ENCODE peak calls at places on chromosome 6, in seven cellular contexts. One of them, this sample, is unnamed.

GRCh38 chr6:54621285-54621684 is 225.3 kb upstream of the FAM83B start:
- DNase-seq in transverse colon: no peak
- DNase-seq in Peyer's patch: no peak
- DNase-seq in uterus: no peak
- DNase-seq in esophagus muscularis mucosa: no peak
- DNase-seq in suprapubic skin: no peak
- DNase-seq in endothelial cell of umbilical vein: no peak
- DNase-seq in this sample: no peak

GRCh38 chr6:83430606-83431544 is at the start of gene ME1:
- DNase-seq in transverse colon: peak; percentile 84
- DNase-seq in Peyer's patch: peak; percentile 86
- DNase-seq in uterus: peak; percentile 55
- DNase-seq in esophagus muscularis mucosa: no peak
- DNase-seq in suprapubic skin: peak; percentile 81
- DNase-seq in endothelial cell of umbilical vein: peak; percentile 77
- DNase-seq in this sample: peak; percentile 90

GRCh38 chr6:154872605-154873004 is 122.5 kb upstream of the TIAM2 start:
- DNase-seq in transverse colon: no peak
- DNase-seq in Peyer's patch: no peak
- DNase-seq in uterus: no peak
- DNase-seq in esophagus muscularis mucosa: no peak
- DNase-seq in suprapubic skin: no peak
- DNase-seq in endothelial cell of umbilical vein: no peak
- DNase-seq in this sample: no peak

GRCh38 chr6:51846531-51846930 is 240.9 kb downstream of the PKHD1 start:
- DNase-seq in transverse colon: no peak
- DNase-seq in Peyer's patch: no peak
- DNase-seq in uterus: no peak
- DNase-seq in esophagus muscularis mucosa: no peak
- DNase-seq in suprapubic skin: no peak
- DNase-seq in endothelial cell of umbilical vein: no peak
- DNase-seq in this sample: no peak

GRCh38 chr6:17905611-17906592 is 81.5 kb downstream of the KIF13A start:
- DNase-seq in transverse colon: no peak
- DNase-seq in Peyer's patch: no peak
- DNase-seq in uterus: no peak
- DNase-seq in esophagus muscularis mucosa: no peak
- DNase-seq in suprapubic skin: no peak
- DNase-seq in endothelial cell of umbilical vein: no peak
- DNase-seq in this sample: no peak

GRCh38 chr6:24788031-24788665 is 10.6 kb downstream of the ARMH2 start:
- DNase-seq in transverse colon: no peak
- DNase-seq in Peyer's patch: no peak
- DNase-seq in uterus: no peak
- DNase-seq in esophagus muscularis mucosa: no peak
- DNase-seq in suprapubic skin: no peak
- DNase-seq in endothelial cell of umbilical vein: no peak
- DNase-seq in this sample: no peak

GRCh38 chr6:89828988-89829590 is 591 bp upstream of the CASP8AP2 start:
- DNase-seq in transverse colon: peak; percentile 22
- DNase-seq in Peyer's patch: peak; percentile 50
- DNase-seq in uterus: no peak
- DNase-seq in esophagus muscularis mucosa: no peak
- DNase-seq in suprapubic skin: no peak
- DNase-seq in endothelial cell of umbilical vein: no peak
- DNase-seq in this sample: no peak

GRCh38 chr6:133921249-133921859 is 31.7 kb upstream of the TBPL1 start:
- DNase-seq in transverse colon: peak; percentile 85
- DNase-seq in Peyer's patch: peak; percentile 93
- DNase-seq in uterus: peak; percentile 80
- DNase-seq in esophagus muscularis mucosa: no peak
- DNase-seq in suprapubic skin: peak; percentile 81
- DNase-seq in endothelial cell of umbilical vein: peak; percentile 66
- DNase-seq in this sample: peak; percentile 60

GRCh38 chr6:108665495-108666196 is 104.9 kb downstream of the FOXO3 start:
- DNase-seq in transverse colon: no peak
- DNase-seq in Peyer's patch: no peak
- DNase-seq in uterus: no peak
- DNase-seq in esophagus muscularis mucosa: no peak
- DNase-seq in suprapubic skin: no peak
- DNase-seq in endothelial cell of umbilical vein: no peak
- DNase-seq in this sample: no peak

GRCh38 chr6:5398530-5398929 is 137.2 kb downstream of the FARS2 start:
- DNase-seq in transverse colon: no peak
- DNase-seq in Peyer's patch: no peak
- DNase-seq in uterus: no peak
- DNase-seq in esophagus muscularis mucosa: no peak
- DNase-seq in suprapubic skin: no peak
- DNase-seq in endothelial cell of umbilical vein: peak; percentile 62
- DNase-seq in this sample: no peak

GRCh38 chr6:33950891-33951889 is 147.4 kb upstream of the MLN start:
- DNase-seq in transverse colon: no peak
- DNase-seq in Peyer's patch: no peak
- DNase-seq in uterus: no peak
- DNase-seq in esophagus muscularis mucosa: no peak
- DNase-seq in suprapubic skin: no peak
- DNase-seq in endothelial cell of umbilical vein: no peak
- DNase-seq in this sample: no peak

GRCh38 chr6:1601616-1602355 is 7.9 kb upstream of the FOXC1 start:
- DNase-seq in transverse colon: no peak
- DNase-seq in Peyer's patch: peak; percentile 40
- DNase-seq in uterus: no peak
- DNase-seq in esophagus muscularis mucosa: no peak
- DNase-seq in suprapubic skin: no peak
- DNase-seq in endothelial cell of umbilical vein: no peak
- DNase-seq in this sample: no peak

GRCh38 chr6:36266913-36267644 is 2.8 kb upstream of the PNPLA1 start:
- DNase-seq in transverse colon: no peak
- DNase-seq in Peyer's patch: no peak
- DNase-seq in uterus: no peak
- DNase-seq in esophagus muscularis mucosa: no peak
- DNase-seq in suprapubic skin: no peak
- DNase-seq in endothelial cell of umbilical vein: peak; percentile 49
- DNase-seq in this sample: no peak

DNA sequence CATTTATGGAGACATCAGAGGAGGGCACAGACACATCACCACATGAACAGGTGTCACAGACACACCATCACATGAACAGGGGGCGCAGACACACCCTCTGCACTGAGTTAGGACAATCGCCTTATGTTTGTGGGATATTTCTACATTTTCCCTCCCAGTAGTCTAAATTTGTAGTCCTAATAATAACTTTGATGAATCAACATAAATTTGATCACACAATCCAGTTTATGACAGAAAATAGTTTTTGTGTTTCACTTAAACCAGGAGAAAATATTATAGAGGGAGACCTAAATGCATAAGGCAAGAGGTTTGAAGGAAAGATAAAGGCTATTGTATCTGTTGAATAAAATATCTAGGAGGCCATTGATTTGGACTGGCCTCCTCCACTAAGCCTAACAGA is 195.7 kb downstream of the GPX5 start:
- DNase-seq in transverse colon: no peak
- DNase-seq in Peyer's patch: no peak
- DNase-seq in uterus: no peak
- DNase-seq in esophagus muscularis mucosa: no peak
- DNase-seq in suprapubic skin: no peak
- DNase-seq in endothelial cell of umbilical vein: no peak
- DNase-seq in this sample: no peak
- H3K27ac ChIP-seq in transverse colon: no peak overlapping the region
- H3K27ac ChIP-seq in Peyer's patch: no peak overlapping the region
- H3K27ac ChIP-seq in uterus: no peak overlapping the region
- H3K27ac ChIP-seq in esophagus muscularis mucosa: no peak overlapping the region
- H3K27ac ChIP-seq in suprapubic skin: no peak overlapping the region
- H3K27ac ChIP-seq in endothelial cell of umbilical vein: no peak overlapping the region
- H3K27ac ChIP-seq in this sample: no peak overlapping the region

DNA sequence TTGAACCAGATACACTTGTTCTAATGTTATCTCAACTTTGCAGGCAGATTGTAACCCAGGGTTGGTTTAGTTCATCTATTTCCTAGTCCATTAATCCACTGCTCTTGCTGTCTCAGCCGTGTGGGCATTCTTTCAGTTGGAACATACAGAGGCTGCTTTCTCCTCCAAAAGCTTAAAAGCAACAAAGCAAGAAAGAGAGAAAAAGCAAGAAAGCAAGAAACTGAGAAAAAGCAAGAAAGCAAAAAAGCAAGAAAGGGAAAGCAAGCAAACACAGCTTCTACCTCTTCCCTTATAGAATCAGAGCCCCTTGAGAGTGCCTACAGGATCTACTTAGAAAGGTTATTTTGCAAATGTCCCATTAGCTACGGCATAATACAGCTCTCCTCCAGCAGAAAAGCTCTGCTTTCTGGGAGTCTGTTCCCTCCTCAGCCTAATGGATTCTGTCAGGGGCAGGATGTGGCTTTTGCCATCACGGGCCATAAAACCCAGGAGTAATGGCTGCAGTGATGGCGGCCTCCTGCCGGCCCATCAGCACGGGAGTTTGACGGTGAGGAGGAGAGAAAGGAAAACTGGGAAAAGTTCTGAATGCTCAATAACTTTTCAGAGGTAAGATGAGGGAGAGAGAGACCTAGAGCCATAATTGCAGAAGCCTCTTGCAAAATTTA is 156.8 kb upstream of the JARID2 start:
- DNase-seq in transverse colon: no peak
- DNase-seq in Peyer's patch: no peak
- DNase-seq in uterus: no peak
- DNase-seq in esophagus muscularis mucosa: no peak
- DNase-seq in suprapubic skin: no peak
- DNase-seq in endothelial cell of umbilical vein: no peak
- DNase-seq in this sample: no peak
- TF ChIP-seq POLR2A in transverse colon: no peak
- TF ChIP-seq POLR2A in Peyer's patch: no peak
- TF ChIP-seq POLR2A in uterus: no peak
- TF ChIP-seq POLR2A in esophagus muscularis mucosa: no peak
- TF ChIP-seq POLR2A in suprapubic skin: no peak
- TF ChIP-seq POLR2A in endothelial cell of umbilical vein: no peak
- TF ChIP-seq POLR2A in this sample: no peak

GRCh38 chr6:43437700-43438099 is 10.4 kb downstream of the ABCC10 start:
- DNase-seq in transverse colon: no peak
- DNase-seq in Peyer's patch: no peak
- DNase-seq in uterus: no peak
- DNase-seq in esophagus muscularis mucosa: no peak
- DNase-seq in suprapubic skin: no peak
- DNase-seq in endothelial cell of umbilical vein: no peak
- DNase-seq in this sample: no peak

GRCh38 chr6:43434943-43435342 is 7.6 kb downstream of the ABCC10 start:
- DNase-seq in transverse colon: no peak
- DNase-seq in Peyer's patch: no peak
- DNase-seq in uterus: no peak
- DNase-seq in esophagus muscularis mucosa: no peak
- DNase-seq in suprapubic skin: no peak
- DNase-seq in endothelial cell of umbilical vein: no peak
- DNase-seq in this sample: no peak

GRCh38 chr6:43434441-43434840 is 7.1 kb downstream of the ABCC10 start:
- DNase-seq in transverse colon: no peak
- DNase-seq in Peyer's patch: no peak
- DNase-seq in uterus: no peak
- DNase-seq in esophagus muscularis mucosa: no peak
- DNase-seq in suprapubic skin: no peak
- DNase-seq in endothelial cell of umbilical vein: no peak
- DNase-seq in this sample: no peak

GRCh38 chr6:43436577-43437282 is 9.4 kb downstream of the ABCC10 start:
- DNase-seq in transverse colon: no peak
- DNase-seq in Peyer's patch: no peak
- DNase-seq in uterus: no peak
- DNase-seq in esophagus muscularis mucosa: no peak
- DNase-seq in suprapubic skin: no peak
- DNase-seq in endothelial cell of umbilical vein: peak; percentile 76
- DNase-seq in this sample: no peak

GRCh38 chr6:43435682-43436437 is 8.5 kb downstream of the ABCC10 start:
- DNase-seq in transverse colon: no peak
- DNase-seq in Peyer's patch: no peak
- DNase-seq in uterus: no peak
- DNase-seq in esophagus muscularis mucosa: no peak
- DNase-seq in suprapubic skin: no peak
- DNase-seq in endothelial cell of umbilical vein: no peak
- DNase-seq in this sample: no peak
- H3K27ac ChIP-seq in transverse colon: peak overlapping the region; percentile 69
- H3K27ac ChIP-seq in Peyer's patch: no peak overlapping the region
- H3K27ac ChIP-seq in uterus: peak overlapping the region; percentile 57
- H3K27ac ChIP-seq in esophagus muscularis mucosa: peak overlapping the region; percentile 53
- H3K27ac ChIP-seq in suprapubic skin: peak overlapping the region; percentile 76
- H3K27ac ChIP-seq in endothelial cell of umbilical vein: no peak overlapping the region
- H3K27ac ChIP-seq in this sample: no peak overlapping the region

GRCh38 chr6:26249709-26249958 is 115.4 kb upstream of the BTN3A2 start:
- DNase-seq in transverse colon: no peak
- DNase-seq in Peyer's patch: no peak
- DNase-seq in uterus: no peak
- DNase-seq in esophagus muscularis mucosa: no peak
- DNase-seq in suprapubic skin: no peak
- DNase-seq in endothelial cell of umbilical vein: peak; percentile 72
- DNase-seq in this sample: no peak

GRCh38 chr6:26246553-26246952 is 118.4 kb upstream of the BTN3A2 start:
- DNase-seq in transverse colon: no peak
- DNase-seq in Peyer's patch: no peak
- DNase-seq in uterus: no peak
- DNase-seq in esophagus muscularis mucosa: no peak
- DNase-seq in suprapubic skin: no peak
- DNase-seq in endothelial cell of umbilical vein: no peak
- DNase-seq in this sample: no peak

GRCh38 chr6:26250806-26251075 is 114.3 kb upstream of the BTN3A2 start:
- DNase-seq in transverse colon: peak; percentile 50
- DNase-seq in Peyer's patch: peak; percentile 64
- DNase-seq in uterus: no peak
- DNase-seq in esophagus muscularis mucosa: no peak
- DNase-seq in suprapubic skin: no peak
- DNase-seq in endothelial cell of umbilical vein: no peak
- DNase-seq in this sample: no peak

GRCh38 chr6:26251354-26252081 is 113.5 kb upstream of the BTN3A2 start:
- DNase-seq in transverse colon: peak; percentile 82
- DNase-seq in Peyer's patch: peak; percentile 89
- DNase-seq in uterus: no peak
- DNase-seq in esophagus muscularis mucosa: no peak
- DNase-seq in suprapubic skin: no peak
- DNase-seq in endothelial cell of umbilical vein: peak; percentile 83
- DNase-seq in this sample: peak; percentile 44

DNA sequence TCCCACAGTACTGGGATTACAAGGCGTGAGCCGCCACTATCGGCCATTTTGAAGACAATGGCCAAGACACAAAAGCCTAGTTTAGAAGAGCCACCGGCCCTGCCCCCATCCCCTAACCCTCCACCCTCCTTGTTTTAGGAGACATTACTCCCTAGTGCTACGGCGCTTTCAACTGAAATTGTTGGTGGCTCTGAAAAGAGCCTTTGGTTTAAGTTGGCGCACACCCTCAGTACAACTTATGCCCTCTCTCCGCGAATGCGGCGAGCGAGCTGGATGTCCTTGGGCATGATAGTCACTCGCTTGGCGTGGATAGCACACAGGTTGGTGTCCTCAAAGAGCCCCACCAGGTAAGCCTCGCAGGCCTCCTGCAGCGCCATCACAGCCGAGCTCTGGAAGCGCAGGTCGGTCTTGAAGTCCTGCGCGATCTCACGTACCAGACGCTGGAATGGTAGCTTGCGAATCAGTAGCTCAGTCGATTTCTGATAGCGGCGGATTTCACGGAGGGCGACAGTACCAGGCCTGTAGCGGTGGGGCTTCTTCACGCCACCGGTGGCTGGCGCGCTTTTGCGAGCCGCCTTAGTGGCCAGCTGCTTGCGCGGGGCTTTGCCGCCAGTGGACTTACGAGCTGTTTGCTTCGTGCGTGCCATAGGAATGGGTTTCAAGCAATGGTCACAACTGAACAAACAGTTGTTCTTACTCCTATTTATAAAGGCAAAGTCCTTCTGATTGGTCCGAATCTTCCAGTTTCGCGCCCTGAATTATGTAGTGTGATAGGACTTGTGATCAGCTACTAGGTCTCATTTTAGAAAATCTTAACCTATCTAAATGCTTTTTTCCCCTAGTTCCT is 114.8 kb upstream of the BTN3A2 start:
- DNase-seq in transverse colon: peak; percentile 84
- DNase-seq in Peyer's patch: peak; percentile 94
- DNase-seq in uterus: no peak
- DNase-seq in esophagus muscularis mucosa: no peak
- DNase-seq in suprapubic skin: peak; percentile 72
- DNase-seq in endothelial cell of umbilical vein: peak; percentile 87
- DNase-seq in this sample: peak; percentile 68
- TF ChIP-seq POLR2A in transverse colon: peak; percentile 90
- TF ChIP-seq POLR2A in Peyer's patch: peak; percentile 94
- TF ChIP-seq POLR2A in uterus: peak; percentile 34
- TF ChIP-seq POLR2A in esophagus muscularis mucosa: no peak
- TF ChIP-seq POLR2A in suprapubic skin: no peak
- TF ChIP-seq POLR2A in endothelial cell of umbilical vein: peak; percentile 87
- TF ChIP-seq POLR2A in this sample: peak; percentile 39